ENCODE peak calls at places on chromosomes 12 and 14, in nine cellular contexts. Q, D, S, U, M, Y, O, E and L are unnamed samples.

GRCh38 chr12:113900711-113901110 is 65.4 kb downstream of the RBM19 start:
- DNase-seq in Y (no peak), O (no peak), E (no peak), M (no peak), S (no peak), D (no peak), Q (no peak), U (no peak), L (no peak)

GRCh38 chr14:32473476-32473875 is 144.4 kb downstream of the AKAP6 start:
- DNase-seq in E (no peak), Y (no peak), U (no peak), S (peak; percentile 53), D (no peak), M (no peak), O (peak; percentile 94), Q (no peak), L (peak; percentile 86)

GRCh38 chr14:95261616-95262510 is 57.8 kb downstream of the CLMN start:
- DNase-seq in D (no peak), Q (no peak), E (no peak), U (no peak), M (no peak), Y (no peak), S (no peak), O (no peak), L (no peak)

GRCh38 chr12:107511292-107511691 is 174.3 kb upstream of the PWP1 start:
- DNase-seq in S (no peak), Y (no peak), Q (no peak), D (no peak), M (no peak), O (no peak), E (no peak), U (no peak), L (no peak)

GRCh38 chr12:4858385-4858784 is 51.3 kb upstream of the KCNA1 start:
- DNase-seq in O (no peak), E (peak; percentile 43), D (no peak), M (no peak), Y (no peak), S (no peak), Q (no peak), U (no peak), L (no peak)

GRCh38 chr12:27083861-27084271 is 1.5 kb upstream of the C12orf71 start:
- DNase-seq in E (no peak), U (no peak), Y (no peak), D (peak; percentile 26), M (no peak), Q (no peak), S (peak; percentile 23), O (no peak), L (peak; percentile 23)

GRCh38 chr12:122871851-122872785 is 23.8 kb downstream of the VPS37B start:
- DNase-seq in O (peak; percentile 64), M (no peak), Y (no peak), E (peak; percentile 74), D (peak; percentile 55), U (no peak), S (peak; percentile 37), Q (no peak), L (no peak)

GRCh38 chr14:59576332-59577294 is at the start of gene CCDC175:
- DNase-seq in M (peak; percentile 59), O (peak; percentile 54), E (peak; percentile 89), U (peak; percentile 90), Q (no peak), S (peak; percentile 51), Y (peak; percentile 62), D (peak; percentile 77), L (no peak)

GRCh38 chr12:538731-539539 is 79.2 kb downstream of the B4GALNT3 start:
- DNase-seq in Q (no peak), M (no peak), D (peak; percentile 28), Y (peak; percentile 13), O (no peak), E (no peak), S (no peak), U (no peak), L (no peak)

GRCh38 chr12:27695556-27696292 is 523 bp upstream of the REP15 start:
- DNase-seq in O (no peak), S (no peak), Y (no peak), E (no peak), U (no peak), Q (no peak), M (no peak), D (no peak), L (no peak)

GRCh38 chr12:11969437-11970154 is 101.1 kb upstream of the BCL2L14 start:
- DNase-seq in O (no peak), Y (no peak), D (no peak), Q (no peak), E (peak; percentile 89), M (no peak), S (no peak), U (no peak), L (no peak)